ENCODE peak calls at places on chromosomes 2 and 18, in six cellular contexts. C is dorsolateral prefrontal cortex; S is GM03348; K is CD8-positive, alpha-beta T cell; L is left cardiac atrium; M is activated T-cell treated with anti-CD3 and anti-CD28 coated beads for 1 hour. U is an unnamed sample.

GRCh38 chr18:11502368-11502767 is 107.0 kb upstream of the SLC35G4 start:
- DNase-seq in L (no peak), S (no peak), K (no peak), M (no peak), C (no peak), U (no peak)

GRCh38 chr2:109499549-109499948 is 114.2 kb downstream of the SEPTIN10 start:
- DNase-seq in L (no peak), S (no peak), M (no peak), K (no peak), C (no peak), U (no peak)

GRCh38 chr2:128602699-128603101 is 284.0 kb upstream of the HS6ST1 start:
- DNase-seq in S (no peak), C (peak), M (no peak), L (no peak), K (no peak), U (no peak)

GRCh38 chr2:69020496-69020895 is 7.5 kb downstream of the ANTXR1 start:
- DNase-seq in M (no peak), L (no peak), K (no peak), S (no peak), C (no peak), U (no peak)

GRCh38 chr2:238761802-238762373 is 86.0 kb upstream of the TWIST2 start:
- DNase-seq in L (no peak), S (peak), C (no peak), M (no peak), K (no peak), U (no peak)

GRCh38 chr2:74953796-74954499 is 4.5 kb upstream of the POLE4 start:
- DNase-seq in S (no peak), L (no peak), C (no peak), K (no peak), M (no peak), U (no peak)

GRCh38 chr2:23445450-23445868 is 60.5 kb downstream of the KLHL29 start:
- DNase-seq in M (no peak), S (peak), C (no peak), K (no peak), L (no peak), U (no peak)

GRCh38 chr2:64063924-64064331 is 44.7 kb upstream of the VPS54 start:
- DNase-seq in M (no peak), K (no peak), S (peak), C (no peak), L (peak), U (no peak)

GRCh38 chr18:4908239-4908638 is 288.8 kb downstream of the AKAIN1 start:
- DNase-seq in C (no peak), L (no peak), K (no peak), M (no peak), S (no peak), U (no peak)

GRCh38 chr2:152115952-152116351 is 17.1 kb upstream of the CACNB4 start:
- DNase-seq in K (no peak), S (no peak), C (no peak), M (no peak), L (no peak), U (no peak)

GRCh38 chr2:237876056-237876439 is 16.6 kb downstream of the RAMP1 start:
- DNase-seq in M (no peak), L (no peak), K (no peak), S (no peak), C (no peak), U (no peak)

GRCh38 chr2:196214156-196214555 is 42.8 kb upstream of the STK17B start:
- DNase-seq in L (no peak), S (no peak), M (no peak), K (no peak), C (no peak), U (no peak)

GRCh38 chr2:151688719-151689118 is 45.6 kb downstream of the NEB start:
- DNase-seq in C (no peak), L (no peak), S (no peak), K (no peak), M (no peak), U (no peak)

GRCh38 chr18:26277374-26277773 is 51.1 kb downstream of the TAF4B start:
- DNase-seq in K (no peak), S (no peak), C (no peak), M (no peak), L (no peak), U (no peak)

GRCh38 chr2:40451926-40452605 is at the start of gene SLC8A1:
- DNase-seq in M (no peak), S (peak), L (peak), C (no peak), K (no peak), U (no peak)

GRCh38 chr2:140863713-140864112 is 1267.1 kb downstream of the LRP1B start:
- DNase-seq in L (no peak), C (no peak), K (no peak), M (no peak), S (peak), U (no peak)

GRCh38 chr18:48173557-48173956 is 235.6 kb downstream of the ZBTB7C start:
- DNase-seq in C (no peak), L (no peak), M (no peak), K (no peak), S (no peak), U (no peak)

GRCh38 chr2:172624996-172625395 is 69.1 kb downstream of the PDK1 start:
- DNase-seq in S (no peak), K (no peak), L (no peak), M (no peak), C (no peak), U (no peak)

GRCh38 chr2:181063696-181064095 is 83.3 kb downstream of the UBE2E3 start:
- DNase-seq in C (no peak), K (no peak), S (no peak), L (no peak), M (no peak), U (no peak)

GRCh38 chr2:71500426-71501079 is 47.2 kb downstream of the DYSF start:
- DNase-seq in K (no peak), S (no peak), L (peak), M (no peak), C (no peak), U (no peak)

GRCh38 chr18:42445359-42445758 is 490.3 kb downstream of the PIK3C3 start:
- DNase-seq in K (no peak), C (no peak), L (no peak), M (no peak), S (no peak), U (no peak)

GRCh38 chr2:132496566-132496965 is 80.0 kb downstream of the GPR39 start:
- DNase-seq in C (no peak), K (no peak), M (no peak), S (no peak), L (no peak), U (no peak)